ENCODE peak calls at places on chromosomes 4 and X, in ten cellular contexts. Y is fibroblast of pulmonary artery; G is testis; F is AG10803; K is fibroblast of the aortic adventitia; Q is bronchial epithelial cell; E is CD8-positive, alpha-beta T cell; Z is left ventricle myocardium inferior; V is upper lobe of right lung; L is tibial nerve. N is an unnamed sample.

GRCh38 chrX:153530411-153531145 is 13.1 kb downstream of the ATP2B3 start:
- DNase-seq in G (no peak), Z (no peak), Q (no peak), F (no peak), L (no peak), Y (no peak), V (no peak), E (no peak), K (no peak), N (no peak)

GRCh38 chr4:152224872-152225420 is 310.9 kb downstream of the FBXW7 start:
- DNase-seq in Z (no peak), V (no peak), G (no peak), L (no peak), Q (no peak), Y (no peak), E (no peak), F (no peak), K (no peak), N (no peak)

GRCh38 chr4:125132281-125132680 is 182.5 kb upstream of the FAT4 start:
- DNase-seq in K (peak; percentile 56), Z (no peak), L (no peak), F (peak; percentile 39), Q (no peak), G (no peak), Y (no peak), E (no peak), V (no peak), N (no peak)

GRCh38 chrX:111519215-111519614 is 7.8 kb downstream of the SERTM2 start:
- DNase-seq in L (no peak), G (no peak), V (no peak), Y (peak; percentile 72), Q (no peak), K (peak; percentile 16), E (no peak), F (peak; percentile 1), Z (no peak), N (peak; percentile 9)

GRCh38 chr4:116561717-116562116 is 523.7 kb downstream of the TRAM1L1 start:
- DNase-seq in V (no peak), G (no peak), F (no peak), K (no peak), Q (no peak), Y (no peak), E (no peak), Z (no peak), L (no peak), N (no peak)

GRCh38 chr4:138406881-138407280 is 164.7 kb upstream of the SLC7A11 start:
- DNase-seq in Y (peak; percentile 18), L (no peak), V (no peak), K (peak; percentile 51), Q (peak; percentile 17), F (peak; percentile 47), G (no peak), Z (no peak), E (no peak), N (peak; percentile 29)

GRCh38 chr4:84966382-84967291 is at the start of gene WDFY3:
- DNase-seq in F (peak; percentile 90), K (peak; percentile 89), L (peak; percentile 70), Y (peak; percentile 93), Z (peak; percentile 79), V (peak; percentile 91), E (no peak), G (peak; percentile 90), Q (peak; percentile 79), N (peak; percentile 93)

GRCh38 chrX:101993335-101993734 is 61.5 kb upstream of the ZMAT1 start:
- DNase-seq in K (no peak), Z (no peak), V (no peak), Y (no peak), L (no peak), Q (no peak), G (no peak), F (no peak), E (no peak), N (no peak)

GRCh38 chrX:75278991-75279390 is 5.1 kb downstream of the UPRT start:
- DNase-seq in E (no peak), Q (no peak), V (no peak), G (no peak), K (peak; percentile 9), F (no peak), Z (no peak), L (no peak), Y (no peak), N (peak; percentile 3)

GRCh38 chr4:5460106-5460801 is 248.1 kb downstream of the EVC2 start:
- DNase-seq in K (peak; percentile 19), Y (peak; percentile 39), L (no peak), F (peak; percentile 21), Q (no peak), V (peak; percentile 61), E (no peak), G (no peak), Z (peak; percentile 23), N (peak; percentile 32)

GRCh38 chr4:87865960-87866598 is 33.3 kb downstream of the MEPE start:
- DNase-seq in E (no peak), G (no peak), K (peak; percentile 76), V (no peak), Y (peak; percentile 27), Z (no peak), F (peak; percentile 48), L (no peak), Q (peak; percentile 37), N (peak; percentile 63)

GRCh38 chr4:176883108-176883550 is 90.4 kb upstream of the VEGFC start:
- DNase-seq in Z (no peak), G (no peak), Y (peak; percentile 12), Q (peak; percentile 41), F (peak; percentile 4), E (no peak), K (peak; percentile 17), L (no peak), V (no peak), N (peak; percentile 14)

GRCh38 chrX:154412468-154412867 is 1.1 kb downstream of the TAFAZZIN start:
- DNase-seq in F (peak; percentile 17), E (peak; percentile 38), L (no peak), K (no peak), V (no peak), Z (no peak), Q (no peak), Y (no peak), G (no peak), N (peak; percentile 17)

GRCh38 chr4:3406021-3406420 is 35.7 kb upstream of the HGFAC start:
- DNase-seq in Q (no peak), E (no peak), G (no peak), Y (no peak), Z (no peak), K (no peak), F (no peak), L (no peak), V (peak; percentile 48), N (no peak)

GRCh38 chr4:61202638-61203495 is 2.7 kb downstream of the ADGRL3 start:
- DNase-seq in L (no peak), Q (peak; percentile 64), F (no peak), K (no peak), V (no peak), G (peak; percentile 48), E (no peak), Y (peak; percentile 11), Z (peak; percentile 13), N (peak; percentile 18)

GRCh38 chr4:25343671-25344070 is 31.1 kb downstream of the ZCCHC4 start:
- DNase-seq in G (no peak), Q (peak; percentile 2), Z (no peak), E (no peak), Y (peak; percentile 5), L (no peak), K (no peak), F (peak; percentile 4), V (no peak), N (peak; percentile 30)

GRCh38 chrX:15447985-15448639 is 45.0 kb downstream of the PIR start:
- DNase-seq in F (peak; percentile 63), Z (no peak), L (no peak), Q (no peak), Y (peak; percentile 11), G (no peak), E (no peak), V (no peak), K (peak; percentile 67), N (peak; percentile 30)

GRCh38 chr4:143396695-143397094 is 60.0 kb downstream of the GAB1 start:
- DNase-seq in K (no peak), Q (no peak), Z (no peak), V (no peak), Y (no peak), E (no peak), F (no peak), L (no peak), G (no peak), N (no peak)
- TF ChIP-seq CTCF in K (no peak), Q (no peak), Z (no peak), V (no peak), Y (peak; percentile 8), E (no peak), F (no peak), L (no peak), G (no peak), N (peak; percentile 33)

DNA sequence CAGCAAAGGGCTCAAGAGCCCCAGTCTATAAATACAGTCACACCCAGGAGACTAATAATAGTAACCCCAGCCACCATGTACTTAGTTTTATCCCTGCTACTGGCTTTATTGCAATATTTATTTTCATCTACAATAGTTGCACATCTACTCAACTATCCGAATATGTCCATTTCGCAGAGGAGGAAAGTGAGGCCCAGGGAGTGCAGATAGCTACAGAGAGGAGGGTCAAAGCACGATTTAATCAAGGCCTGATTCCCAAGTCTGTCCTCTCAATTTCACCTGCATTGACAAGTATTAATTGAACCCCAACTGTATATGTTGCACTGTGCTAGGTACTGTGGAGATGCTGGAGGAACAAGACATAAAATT is 4.0 kb upstream of the PLP2 start:
- DNase-seq in G (no peak), Y (no peak), K (no peak), Q (no peak), E (no peak), V (no peak), Z (no peak), F (no peak), L (no peak), N (no peak)
- H3K4me3 ChIP-seq in G (no peak overlapping the region), Y (peak overlapping the region; percentile 51), K (peak overlapping the region; percentile 51), Q (peak overlapping the region; percentile 35), E (peak overlapping the region; percentile 55), V (peak overlapping the region; percentile 40), Z (peak overlapping the region; percentile 65), F (peak overlapping the region; percentile 59), L (peak overlapping the region; percentile 42), N (peak overlapping the region; percentile 49)

GRCh38 chr4:32037391-32037790 is 1317.2 kb downstream of the PCDH7 start:
- DNase-seq in F (no peak), Z (no peak), K (no peak), V (no peak), E (no peak), G (no peak), L (no peak), Y (no peak), Q (no peak), N (no peak)

DNA sequence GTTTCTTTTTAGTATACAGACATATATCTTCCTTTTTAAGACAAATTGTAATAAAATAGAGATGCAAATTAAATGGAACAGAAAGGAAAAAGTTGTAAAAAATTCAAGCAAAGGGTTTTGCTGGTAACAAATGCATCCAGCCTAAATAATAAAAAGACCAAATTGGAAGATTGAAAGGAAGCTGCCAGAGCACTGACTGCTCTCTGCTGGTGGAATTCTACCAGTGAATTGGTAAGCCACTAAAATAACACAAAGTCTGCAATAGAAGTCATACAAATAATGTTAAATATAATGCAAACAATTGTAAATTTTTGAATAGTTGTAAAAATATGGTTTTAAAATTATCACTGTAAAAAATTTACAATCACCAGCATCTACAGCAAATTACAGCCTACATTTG is 1322.3 kb downstream of the PCDH7 start:
- DNase-seq in K (no peak), F (no peak), Q (no peak), Z (no peak), V (no peak), G (no peak), L (no peak), E (no peak), Y (no peak), N (no peak)
- TF ChIP-seq CTCF in K (peak; percentile 15), F (no peak), Q (no peak), Z (no peak), V (no peak), G (no peak), L (no peak), E (no peak), Y (no peak), N (no peak)

GRCh38 chr4:112521123-112522116 is 5.4 kb upstream of the NEUROG2 start:
- DNase-seq in Z (no peak), Y (no peak), E (no peak), L (no peak), G (no peak), F (no peak), K (no peak), V (no peak), Q (no peak), N (no peak)
- H3K4me3 ChIP-seq in Z (no peak overlapping the region), Y (no peak overlapping the region), E (no peak overlapping the region), L (no peak overlapping the region), G (no peak overlapping the region), F (no peak overlapping the region), K (no peak overlapping the region), V (no peak overlapping the region), Q (no peak overlapping the region), N (no peak overlapping the region)